ENCODE peak calls at places on chromosomes 5 and 9, in six cellular contexts. One of them, this sample, is unnamed.

GRCh38 chr5:61333351-61334223 is 1.5 kb downstream of the ZSWIM6 start:
- DNase-seq in psoas muscle: peak
- DNase-seq in left ventricle myocardium inferior: peak
- DNase-seq in fibroblast of mammary gland: no peak
- DNase-seq in body of pancreas: peak
- DNase-seq in breast epithelium: no peak
- DNase-seq in this sample: peak

GRCh38 chr5:55517804-55518203 is 17.0 kb downstream of the PLPP1 start:
- DNase-seq in breast epithelium: no peak
- DNase-seq in fibroblast of mammary gland: no peak
- DNase-seq in psoas muscle: no peak
- DNase-seq in left ventricle myocardium inferior: no peak
- DNase-seq in body of pancreas: no peak
- DNase-seq in this sample: no peak

GRCh38 chr5:127367912-127368468 is 77.4 kb downstream of the MEGF10 start:
- DNase-seq in body of pancreas: no peak
- DNase-seq in breast epithelium: no peak
- DNase-seq in fibroblast of mammary gland: no peak
- DNase-seq in left ventricle myocardium inferior: no peak
- DNase-seq in psoas muscle: no peak
- DNase-seq in this sample: no peak

GRCh38 chr5:71924980-71925379 is 182.3 kb upstream of the MAP1B start:
- DNase-seq in psoas muscle: no peak
- DNase-seq in body of pancreas: no peak
- DNase-seq in fibroblast of mammary gland: peak
- DNase-seq in breast epithelium: no peak
- DNase-seq in left ventricle myocardium inferior: no peak
- DNase-seq in this sample: no peak

GRCh38 chr9:120348951-120349429 is 231.0 kb downstream of the CDK5RAP2 start:
- DNase-seq in fibroblast of mammary gland: peak
- DNase-seq in breast epithelium: no peak
- DNase-seq in left ventricle myocardium inferior: no peak
- DNase-seq in psoas muscle: peak
- DNase-seq in body of pancreas: peak
- DNase-seq in this sample: peak

GRCh38 chr9:19660019-19660418 is 128.8 kb downstream of the SLC24A2 start:
- DNase-seq in psoas muscle: no peak
- DNase-seq in body of pancreas: no peak
- DNase-seq in breast epithelium: no peak
- DNase-seq in fibroblast of mammary gland: no peak
- DNase-seq in left ventricle myocardium inferior: no peak
- DNase-seq in this sample: no peak

GRCh38 chr5:172005708-172006377 is 595 bp downstream of the FBXW11 start:
- DNase-seq in left ventricle myocardium inferior: peak
- DNase-seq in body of pancreas: peak
- DNase-seq in fibroblast of mammary gland: no peak
- DNase-seq in psoas muscle: peak
- DNase-seq in breast epithelium: peak
- DNase-seq in this sample: peak

GRCh38 chr9:69307446-69308216 is 17.4 kb upstream of the ENTREP1 start:
- DNase-seq in psoas muscle: no peak
- DNase-seq in fibroblast of mammary gland: no peak
- DNase-seq in left ventricle myocardium inferior: no peak
- DNase-seq in breast epithelium: no peak
- DNase-seq in body of pancreas: no peak
- DNase-seq in this sample: no peak

GRCh38 chr5:176174345-176175025 is 63.7 kb upstream of the SIMC1 start:
- DNase-seq in body of pancreas: no peak
- DNase-seq in psoas muscle: no peak
- DNase-seq in fibroblast of mammary gland: no peak
- DNase-seq in left ventricle myocardium inferior: no peak
- DNase-seq in breast epithelium: no peak
- DNase-seq in this sample: no peak

GRCh38 chr5:123429993-123430392 is 6.8 kb upstream of the CEP120 start:
- DNase-seq in fibroblast of mammary gland: peak
- DNase-seq in body of pancreas: no peak
- DNase-seq in breast epithelium: no peak
- DNase-seq in psoas muscle: no peak
- DNase-seq in left ventricle myocardium inferior: no peak
- DNase-seq in this sample: no peak

GRCh38 chr5:168987540-168988300 is 313.2 kb downstream of the SLIT3 start:
- DNase-seq in breast epithelium: peak
- DNase-seq in psoas muscle: peak
- DNase-seq in fibroblast of mammary gland: peak
- DNase-seq in left ventricle myocardium inferior: peak
- DNase-seq in body of pancreas: peak
- DNase-seq in this sample: peak

GRCh38 chr9:115008536-115008935 is 78.1 kb upstream of the TNFSF8 start:
- DNase-seq in body of pancreas: no peak
- DNase-seq in psoas muscle: no peak
- DNase-seq in fibroblast of mammary gland: peak
- DNase-seq in breast epithelium: no peak
- DNase-seq in left ventricle myocardium inferior: no peak
- DNase-seq in this sample: no peak

GRCh38 chr9:107933042-107933441 is 443.5 kb upstream of the KLF4 start:
- DNase-seq in body of pancreas: no peak
- DNase-seq in left ventricle myocardium inferior: no peak
- DNase-seq in fibroblast of mammary gland: peak
- DNase-seq in psoas muscle: no peak
- DNase-seq in breast epithelium: no peak
- DNase-seq in this sample: no peak

GRCh38 chr5:149262315-149262714 is 9.3 kb upstream of the AFAP1L1 start:
- DNase-seq in psoas muscle: no peak
- DNase-seq in breast epithelium: no peak
- DNase-seq in body of pancreas: no peak
- DNase-seq in fibroblast of mammary gland: no peak
- DNase-seq in left ventricle myocardium inferior: no peak
- DNase-seq in this sample: no peak

GRCh38 chr5:69105996-69106906 is 12.4 kb downstream of the SLC30A5 start:
- DNase-seq in left ventricle myocardium inferior: no peak
- DNase-seq in psoas muscle: no peak
- DNase-seq in breast epithelium: no peak
- DNase-seq in body of pancreas: no peak
- DNase-seq in fibroblast of mammary gland: no peak
- DNase-seq in this sample: no peak

GRCh38 chr9:94656976-94657375 is 17.7 kb upstream of the FBP1 start:
- DNase-seq in fibroblast of mammary gland: no peak
- DNase-seq in left ventricle myocardium inferior: no peak
- DNase-seq in breast epithelium: no peak
- DNase-seq in body of pancreas: no peak
- DNase-seq in psoas muscle: no peak
- DNase-seq in this sample: no peak

GRCh38 chr9:94656190-94656589 is 16.9 kb upstream of the FBP1 start:
- DNase-seq in breast epithelium: no peak
- DNase-seq in psoas muscle: no peak
- DNase-seq in left ventricle myocardium inferior: no peak
- DNase-seq in fibroblast of mammary gland: no peak
- DNase-seq in body of pancreas: peak
- DNase-seq in this sample: no peak

GRCh38 chr9:94650924-94651323 is 11.6 kb upstream of the FBP1 start:
- DNase-seq in psoas muscle: no peak
- DNase-seq in fibroblast of mammary gland: no peak
- DNase-seq in left ventricle myocardium inferior: no peak
- DNase-seq in body of pancreas: no peak
- DNase-seq in breast epithelium: no peak
- DNase-seq in this sample: no peak

GRCh38 chr9:94654165-94654894 is 15.0 kb upstream of the FBP1 start:
- DNase-seq in psoas muscle: no peak
- DNase-seq in breast epithelium: no peak
- DNase-seq in body of pancreas: no peak
- DNase-seq in left ventricle myocardium inferior: no peak
- DNase-seq in fibroblast of mammary gland: no peak
- DNase-seq in this sample: no peak

GRCh38 chr9:94655739-94656138 is 16.4 kb upstream of the FBP1 start:
- DNase-seq in left ventricle myocardium inferior: no peak
- DNase-seq in body of pancreas: no peak
- DNase-seq in breast epithelium: no peak
- DNase-seq in fibroblast of mammary gland: no peak
- DNase-seq in psoas muscle: no peak
- DNase-seq in this sample: no peak
- H3K4me3 ChIP-seq in left ventricle myocardium inferior: no peak
- H3K4me3 ChIP-seq in body of pancreas: no peak
- H3K4me3 ChIP-seq in breast epithelium: peak
- H3K4me3 ChIP-seq in fibroblast of mammary gland: no peak
- H3K4me3 ChIP-seq in psoas muscle: peak
- H3K4me3 ChIP-seq in this sample: no peak

DNA sequence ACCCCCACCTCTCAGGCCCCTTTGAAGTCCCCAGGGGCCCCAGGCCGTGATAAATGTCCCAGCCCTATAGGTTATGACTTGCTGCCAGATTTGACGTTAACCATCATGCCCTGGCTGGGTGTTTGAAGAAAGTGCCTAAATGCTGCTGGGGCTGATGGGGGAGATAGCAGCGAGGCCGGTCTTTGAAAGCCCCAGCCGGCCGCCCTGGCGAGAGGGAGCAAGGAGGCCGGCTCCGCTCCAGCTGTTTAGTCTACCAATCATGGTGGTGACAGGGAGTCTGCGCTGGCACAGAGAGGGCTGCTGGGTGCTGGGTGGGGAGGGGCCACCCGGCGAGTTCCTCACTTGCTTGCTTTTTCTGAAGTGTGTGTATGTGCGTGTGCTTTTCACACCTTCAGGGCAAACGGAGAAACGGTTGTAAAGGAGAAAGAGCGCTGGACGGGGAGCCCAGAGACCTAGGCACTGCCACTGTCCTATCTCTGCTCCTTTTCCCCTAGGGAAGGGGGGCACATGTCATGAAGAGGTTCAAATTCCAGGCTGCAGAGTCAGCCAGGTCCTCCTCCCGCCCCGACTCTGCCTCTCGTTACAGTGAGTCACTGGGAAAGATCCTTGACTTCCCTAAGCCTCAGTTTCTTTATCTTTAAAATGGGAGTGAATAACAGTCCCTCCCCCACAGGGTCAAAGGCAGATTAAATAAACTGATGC is 126.1 kb upstream of the HAND1 start:
- DNase-seq in body of pancreas: peak
- DNase-seq in psoas muscle: no peak
- DNase-seq in left ventricle myocardium inferior: peak
- DNase-seq in fibroblast of mammary gland: peak
- DNase-seq in breast epithelium: no peak
- DNase-seq in this sample: no peak
- H3K4me3 ChIP-seq in body of pancreas: no peak
- H3K4me3 ChIP-seq in psoas muscle: no peak
- H3K4me3 ChIP-seq in left ventricle myocardium inferior: peak
- H3K4me3 ChIP-seq in fibroblast of mammary gland: no peak
- H3K4me3 ChIP-seq in breast epithelium: no peak
- H3K4me3 ChIP-seq in this sample: no peak

DNA sequence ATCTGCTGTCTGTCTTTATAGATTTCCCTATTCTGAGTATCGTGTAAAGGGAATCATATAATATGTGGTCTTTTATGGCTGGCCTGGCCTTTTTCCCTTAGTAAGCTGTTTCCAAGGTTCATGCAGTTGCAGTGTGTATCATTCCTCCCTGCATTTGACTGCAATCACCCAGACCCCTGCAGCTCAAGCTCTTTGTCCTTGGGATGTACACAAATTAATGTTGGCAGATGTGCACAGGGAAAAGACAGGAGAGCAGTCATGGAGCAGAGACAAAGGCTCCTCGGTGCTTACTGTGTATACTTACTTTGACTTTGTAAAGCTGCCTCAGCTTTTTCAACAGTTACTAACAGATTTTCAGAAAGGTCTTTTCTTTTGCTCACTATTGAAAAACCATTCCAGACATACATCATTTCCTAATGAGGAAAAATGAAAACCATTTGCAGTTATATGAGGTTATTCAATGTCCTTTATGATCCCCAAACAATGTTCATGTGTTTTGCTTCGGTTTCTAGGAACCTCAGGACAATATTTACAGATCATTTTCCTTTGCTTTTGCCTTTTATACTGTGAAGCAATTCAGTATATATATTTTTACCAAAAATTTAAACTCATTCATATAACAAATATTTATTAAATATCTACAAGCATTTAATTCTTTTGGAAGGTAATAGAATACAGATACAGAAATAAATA is 124.9 kb downstream of the TTC39B start:
- DNase-seq in psoas muscle: no peak
- DNase-seq in body of pancreas: no peak
- DNase-seq in breast epithelium: no peak
- DNase-seq in left ventricle myocardium inferior: no peak
- DNase-seq in fibroblast of mammary gland: no peak
- DNase-seq in this sample: no peak
- H3K4me3 ChIP-seq in psoas muscle: no peak
- H3K4me3 ChIP-seq in body of pancreas: no peak
- H3K4me3 ChIP-seq in breast epithelium: no peak
- H3K4me3 ChIP-seq in left ventricle myocardium inferior: no peak
- H3K4me3 ChIP-seq in fibroblast of mammary gland: no peak
- H3K4me3 ChIP-seq in this sample: no peak

DNA sequence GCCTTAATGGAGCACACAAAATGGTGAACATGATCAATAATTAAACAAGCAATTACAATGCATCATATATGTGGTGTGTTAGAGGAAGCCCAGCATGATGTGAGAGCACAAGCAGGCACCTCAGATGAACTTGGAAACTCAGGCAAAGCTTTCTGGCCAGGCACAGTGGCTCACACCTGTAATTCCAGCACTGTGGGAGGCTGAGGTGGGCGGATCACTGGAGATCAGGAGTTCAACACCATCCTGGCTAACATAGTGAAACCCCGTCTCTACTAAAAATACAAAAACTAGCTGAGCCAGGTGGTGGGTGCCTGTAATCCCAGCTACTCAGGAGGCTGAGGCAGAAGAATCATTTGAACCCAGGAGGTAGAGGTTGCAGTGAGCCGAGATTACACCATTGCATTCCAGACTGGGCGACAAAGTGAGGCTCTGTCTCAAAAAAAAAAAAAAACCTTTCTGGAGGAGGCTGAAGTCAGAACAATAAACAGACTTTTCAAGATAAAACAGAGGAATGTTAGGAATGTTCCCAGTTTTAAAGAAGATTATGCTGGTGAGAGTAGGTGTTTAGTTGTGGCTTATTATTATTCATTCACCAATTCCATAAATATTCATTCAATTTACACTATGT is 159.4 kb downstream of the CEMIP2 start:
- DNase-seq in breast epithelium: no peak
- DNase-seq in psoas muscle: no peak
- DNase-seq in body of pancreas: no peak
- DNase-seq in left ventricle myocardium inferior: no peak
- DNase-seq in fibroblast of mammary gland: no peak
- DNase-seq in this sample: no peak
- H3K4me3 ChIP-seq in breast epithelium: no peak
- H3K4me3 ChIP-seq in psoas muscle: no peak
- H3K4me3 ChIP-seq in body of pancreas: no peak
- H3K4me3 ChIP-seq in left ventricle myocardium inferior: no peak
- H3K4me3 ChIP-seq in fibroblast of mammary gland: no peak
- H3K4me3 ChIP-seq in this sample: no peak

GRCh38 chr9:121607434-121608248 is 43.8 kb upstream of the DAB2IP start:
- DNase-seq in left ventricle myocardium inferior: peak
- DNase-seq in body of pancreas: no peak
- DNase-seq in psoas muscle: peak
- DNase-seq in fibroblast of mammary gland: peak
- DNase-seq in breast epithelium: no peak
- DNase-seq in this sample: no peak
- H3K4me3 ChIP-seq in left ventricle myocardium inferior: peak
- H3K4me3 ChIP-seq in body of pancreas: no peak
- H3K4me3 ChIP-seq in psoas muscle: peak
- H3K4me3 ChIP-seq in fibroblast of mammary gland: no peak
- H3K4me3 ChIP-seq in breast epithelium: no peak
- H3K4me3 ChIP-seq in this sample: no peak